ENCODE peak calls at places on chromosomes 4 and X, in six cellular contexts. W is T-helper 2 cell, S is A673, E is activated T-cell treated with anti-CD3 and anti-CD28 coated beads for 48 hours, G is NCI-H1092 treated with DMSO at 0.1 percent for 48 hours, H is HEK293T. C is an unnamed sample.

GRCh38 chrX:31245714-31246113 is 173.9 kb upstream of the FTHL17 start:
- DNase-seq in H (no peak), S (no peak), E (no peak), W (no peak), G (no peak), C (no peak)

GRCh38 chr4:7058792-7059191 is 9.1 kb downstream of the GRPEL1 start:
- DNase-seq in S (no peak), E (no peak), W (no peak), H (no peak), G (no peak), C (no peak)

GRCh38 chrX:39903343-39903742 is 194.4 kb downstream of the BCOR start:
- DNase-seq in G (no peak), S (no peak), H (no peak), E (no peak), W (peak; percentile 19), C (no peak)

GRCh38 chrX:14872355-14872754 is 514 bp downstream of the FANCB start:
- DNase-seq in H (no peak), S (no peak), G (no peak), E (no peak), W (peak; percentile 6), C (no peak)

GRCh38 chrX:150094375-150094774 is 156.1 kb upstream of the EOLA2 start:
- DNase-seq in E (no peak), S (no peak), W (no peak), G (no peak), H (no peak), C (no peak)

GRCh38 chr4:113878718-113879117 is 100.7 kb downstream of the ARSJ start:
- DNase-seq in W (no peak), S (peak; percentile 29), E (no peak), G (peak; percentile 15), H (peak; percentile 15), C (no peak)

GRCh38 chrX:47030339-47030738 is 47.9 kb upstream of the RGN start:
- DNase-seq in H (peak; percentile 49), S (peak; percentile 85), E (no peak), W (peak; percentile 44), G (peak; percentile 57), C (no peak)

GRCh38 chrX:154652311-154653047 is 900 bp downstream of the CTAG2 start:
- DNase-seq in G (no peak), S (no peak), W (no peak), H (no peak), E (no peak), C (no peak)

GRCh38 chrX:97330150-97330549 is 446.4 kb downstream of the RPA4 start:
- DNase-seq in W (no peak), S (no peak), H (no peak), G (no peak), E (no peak), C (no peak)

GRCh38 chr4:45693746-45694145 is 430.1 kb downstream of the GABRG1 start:
- DNase-seq in G (no peak), H (no peak), W (no peak), S (no peak), E (no peak), C (no peak)

GRCh38 chrX:31708116-31708515 is 636.3 kb upstream of the FTHL17 start:
- DNase-seq in H (no peak), G (no peak), E (no peak), W (no peak), S (peak; percentile 48), C (no peak)

GRCh38 chrX:132226169-132226568 is 6.9 kb upstream of the RAP2C start:
- DNase-seq in W (no peak), E (no peak), H (no peak), S (peak; percentile 23), G (no peak), C (no peak)

GRCh38 chrX:14675500-14675899 is 146.2 kb downstream of the GLRA2 start:
- DNase-seq in W (no peak), S (no peak), G (peak; percentile 2), E (no peak), H (no peak), C (no peak)

GRCh38 chrX:69211701-69212100 is 46.4 kb upstream of the PJA1 start:
- DNase-seq in S (no peak), G (no peak), W (no peak), H (no peak), E (no peak), C (no peak)

GRCh38 chr4:73753215-73753614 is 12.8 kb downstream of the CXCL8 start:
- DNase-seq in W (no peak), E (no peak), G (no peak), H (no peak), S (no peak), C (no peak)

GRCh38 chrX:16185725-16186136 is 18.4 kb downstream of the MAGEB17 start:
- DNase-seq in S (peak; percentile 28), E (no peak), G (peak; percentile 43), H (no peak), W (peak; percentile 1), C (no peak)

GRCh38 chrX:13339607-13340006 is 19.8 kb upstream of the ATXN3L start:
- DNase-seq in W (no peak), H (no peak), S (no peak), E (no peak), G (no peak), C (no peak)

GRCh38 chrX:16547644-16548043 is 102.3 kb upstream of the S100G start:
- DNase-seq in H (no peak), S (no peak), W (peak; percentile 10), E (no peak), G (no peak), C (no peak)